ENCODE peak calls at places on chromosomes 4 and X, in four cellular contexts. E is SJSA1, G is GM23338, V is Caco-2. T is an unnamed sample. For H3K4me1, the result is how much of the 10 kb centered on the place peaks cover.

GRCh38 chr4:87497141-87497540 is 32.0 kb downstream of the SPARCL1 start:
- DNase-seq in E (no peak), G (peak), V (no peak), T (peak)

GRCh38 chr4:131091896-131092295 is 1995.9 kb downstream of the C4orf33 start:
- DNase-seq in E (no peak), G (peak), V (no peak), T (peak)

GRCh38 chr4:2831611-2832308 is 11.9 kb upstream of the ADD1 start:
- DNase-seq in E (no peak), G (no peak), V (peak), T (no peak)

GRCh38 chr4:108834787-108835384 is 72.0 kb upstream of the ETNPPL start:
- DNase-seq in E (peak), G (peak), V (no peak), T (peak)

GRCh38 chr4:92175250-92175649 is 128.5 kb upstream of the GRID2 start:
- DNase-seq in E (no peak), G (peak), V (no peak), T (no peak)

GRCh38 chrX:38215141-38215540 is 5.5 kb downstream of the SRPX start:
- DNase-seq in E (peak), G (no peak), V (no peak), T (no peak)

GRCh38 chrX:41870719-41871151 is 52.6 kb downstream of the CASK start:
- DNase-seq in E (no peak), G (no peak), V (peak), T (no peak)

GRCh38 chrX:139762400-139763183 is 54.6 kb upstream of the MCF2 start:
- DNase-seq in E (no peak), G (no peak), V (no peak), T (no peak)

GRCh38 chrX:97860206-97860605 is 976.5 kb downstream of the RPA4 start:
- DNase-seq in E (no peak), G (no peak), V (no peak), T (no peak)

GRCh38 chrX:133254666-133255065 is 36.5 kb upstream of the TFDP3 start:
- DNase-seq in E (peak), G (no peak), V (no peak), T (no peak)

GRCh38 chr4:83261307-83261706 is 23.3 kb downstream of the COQ2 start:
- DNase-seq in E (no peak), G (no peak), V (no peak), T (no peak)

GRCh38 chr4:1011022-1011694 is at the start of gene FGFRL1:
- DNase-seq in E (peak), G (peak), V (peak), T (peak)

GRCh38 chr4:170671171-170671570 is 581.4 kb upstream of the AADAT start:
- DNase-seq in E (no peak), G (no peak), V (no peak), T (no peak)

GRCh38 chrX:54808109-54808604 is 612 bp downstream of the MAGED2 start:
- DNase-seq in E (no peak), G (peak), V (no peak), T (peak)

GRCh38 chrX:23871905-23872546 is 35.7 kb downstream of the APOO start:
- DNase-seq in E (no peak), G (no peak), V (no peak), T (no peak)

GRCh38 chr4:169620846-169621228 is 459 bp downstream of the CLCN3 start:
- DNase-seq in E (no peak), G (peak), V (no peak), T (peak)

GRCh38 chr4:59945277-59945676 is 1254.8 kb upstream of the ADGRL3 start:
- DNase-seq in E (no peak), G (no peak), V (no peak), T (no peak)

GRCh38 chrX:133586443-133586842 is 171.2 kb upstream of the GPC4 start:
- DNase-seq in E (peak), G (peak), V (no peak), T (no peak)

GRCh38 chr4:110165382-110166285 is 32.8 kb downstream of the ELOVL6 start:
- DNase-seq in E (peak), G (no peak), V (peak), T (peak)

GRCh38 chrX:72021975-72022374 is 109.7 kb downstream of the RTL5 start:
- DNase-seq in E (no peak), G (peak), V (no peak), T (peak)

GRCh38 chrX:13747836-13748235 is 13.3 kb downstream of the OFD1 start:
- DNase-seq in E (peak), G (peak), V (peak), T (peak)

GRCh38 chrX:68183612-68184214 is 249.6 kb downstream of the OPHN1 start:
- DNase-seq in E (no peak), G (peak), V (no peak), T (peak)

GRCh38 chr4:186606593-186606992 is 51.2 kb upstream of the MTNR1A start:
- DNase-seq in E (peak), G (no peak), V (no peak), T (no peak)

GRCh38 chr4:633406-633805 is 8.0 kb downstream of the PDE6B start:
- DNase-seq in E (no peak), G (no peak), V (no peak), T (no peak)

GRCh38 chr4:24070117-24070516 is 180.3 kb upstream of the PPARGC1A start:
- DNase-seq in E (peak), G (no peak), V (no peak), T (no peak)

GRCh38 chr4:83293305-83294046 is 8.9 kb upstream of the COQ2 start:
- DNase-seq in E (no peak), G (no peak), V (no peak), T (no peak)

GRCh38 chr4:133131829-133132485 is 17.1 kb upstream of the PCDH10 start:
- DNase-seq in E (no peak), G (peak), V (no peak), T (no peak)

GRCh38 chr4:77913353-77913752 is 50.7 kb downstream of the MRPL1 start:
- DNase-seq in E (no peak), G (no peak), V (no peak), T (no peak)

GRCh38 chrX:144681501-144681900 is 565.8 kb upstream of the SPANXN1 start:
- DNase-seq in E (no peak), G (no peak), V (no peak), T (no peak)

GRCh38 chrX:97628807-97629596 is 745.3 kb downstream of the RPA4 start:
- DNase-seq in E (no peak), G (no peak), V (no peak), T (no peak)

GRCh38 chr4:18057821-18058533 is 36.4 kb upstream of the LCORL start:
- DNase-seq in E (no peak), G (no peak), V (no peak), T (no peak)

GRCh38 chrX:6053126-6053625 is 175.5 kb downstream of the NLGN4X start:
- DNase-seq in E (no peak), G (no peak), V (no peak), T (no peak)

GRCh38 chr4:124964251-124964650 is 251.7 kb upstream of the ANKRD50 start:
- DNase-seq in E (no peak), G (no peak), V (no peak), T (no peak)

GRCh38 chr4:48247878-48248558 is 21.6 kb downstream of the TEC start:
- DNase-seq in E (no peak), G (no peak), V (no peak), T (no peak)

GRCh38 chrX:41334866-41335589 is 1.1 kb downstream of the DDX3X start:
- DNase-seq in E (peak), G (peak), V (no peak), T (peak)

GRCh38 chr4:112321768-112322684 is 24.9 kb downstream of the ALPK1 start:
- DNase-seq in E (peak), G (peak), V (peak), T (peak)

DNA sequence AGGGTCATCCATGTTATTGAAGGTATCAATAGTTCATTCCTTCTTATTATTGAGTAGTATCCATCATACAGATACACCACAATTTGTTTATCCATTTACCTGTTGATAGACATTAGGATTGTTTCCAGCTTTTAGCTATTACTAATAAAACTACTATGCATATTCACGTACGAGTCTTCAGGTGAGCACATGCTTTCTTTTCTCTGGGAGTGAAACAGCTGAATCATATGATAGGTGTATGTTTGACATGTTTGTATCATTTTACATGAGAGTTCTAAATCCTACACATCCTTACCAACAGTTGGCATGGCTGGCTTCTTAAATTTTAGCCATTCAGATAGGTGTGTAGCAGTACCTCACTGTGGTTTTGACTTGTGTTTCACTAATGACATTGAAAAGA is 556.6 kb upstream of the DIPK2B start:
- DNase-seq in E (no peak), G (no peak), V (no peak), T (no peak)
- H3K4me1 ChIP-seq in E (half or more), G (under half), V (under half), T (under half)

GRCh38 chrX:49842603-49843002 is 13.5 kb downstream of the PAGE4 start:
- DNase-seq in E (no peak), G (no peak), V (no peak), T (peak)
- H3K4me1 ChIP-seq in E (under half), G (under half), V (under half), T (under half)

GRCh38 chrX:19776753-19777152 is 110.6 kb downstream of the SH3KBP1 start:
- DNase-seq in E (no peak), G (no peak), V (no peak), T (no peak)

GRCh38 chrX:19774905-19775304 is 112.5 kb downstream of the SH3KBP1 start:
- DNase-seq in E (no peak), G (no peak), V (no peak), T (no peak)

GRCh38 chrX:19772759-19773623 is 114.4 kb downstream of the SH3KBP1 start:
- DNase-seq in E (no peak), G (no peak), V (no peak), T (no peak)

GRCh38 chrX:19772306-19772705 is 115.1 kb downstream of the SH3KBP1 start:
- DNase-seq in E (peak), G (peak), V (no peak), T (no peak)

GRCh38 chrX:19775830-19776498 is 111.4 kb downstream of the SH3KBP1 start:
- DNase-seq in E (no peak), G (no peak), V (no peak), T (no peak)
- H3K4me1 ChIP-seq in E (under half), G (under half), V (under half), T (under half)

DNA sequence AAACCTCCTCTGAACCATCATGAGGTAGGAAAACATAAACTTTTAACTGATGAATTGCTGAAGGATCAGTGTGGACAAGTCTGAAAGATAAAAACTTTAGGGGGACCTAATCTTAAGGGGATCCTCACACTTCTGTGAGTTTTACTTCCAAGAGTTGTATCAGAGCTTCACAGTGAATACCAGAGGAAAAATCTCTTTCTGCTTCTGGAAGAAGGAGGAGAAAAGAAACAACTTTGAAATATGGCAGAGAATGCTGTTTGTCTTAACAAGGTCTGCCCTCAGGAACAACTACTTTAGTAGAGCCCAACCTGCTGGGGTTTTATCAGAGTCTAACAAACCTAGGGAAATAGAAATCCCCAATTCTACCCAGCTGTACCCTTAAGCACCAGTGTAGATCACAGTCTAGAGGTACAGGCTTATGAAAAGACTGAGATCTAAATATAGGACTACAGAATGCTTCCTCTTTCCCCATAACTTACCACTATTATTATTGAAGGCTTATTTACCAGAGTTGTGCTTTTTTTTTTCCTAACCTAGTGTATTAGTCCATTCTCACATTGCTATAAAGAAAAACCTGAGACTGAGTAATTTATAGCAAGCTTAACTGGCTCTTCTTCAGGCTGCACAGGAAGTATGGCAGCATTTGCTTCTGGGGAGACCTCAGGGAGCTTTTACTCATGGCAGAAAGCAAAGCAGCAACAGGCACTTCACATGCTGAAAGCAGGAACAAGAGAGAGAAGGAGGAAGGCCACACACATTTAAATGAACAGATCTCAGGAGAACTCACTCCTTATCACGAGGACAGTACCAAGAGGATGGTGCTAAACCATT is 167.9 kb downstream of the CAMK2D start:
- DNase-seq in E (no peak), G (no peak), V (no peak), T (no peak)
- H3K4me1 ChIP-seq in E (under half), G (under half), V (under half), T (under half)

DNA sequence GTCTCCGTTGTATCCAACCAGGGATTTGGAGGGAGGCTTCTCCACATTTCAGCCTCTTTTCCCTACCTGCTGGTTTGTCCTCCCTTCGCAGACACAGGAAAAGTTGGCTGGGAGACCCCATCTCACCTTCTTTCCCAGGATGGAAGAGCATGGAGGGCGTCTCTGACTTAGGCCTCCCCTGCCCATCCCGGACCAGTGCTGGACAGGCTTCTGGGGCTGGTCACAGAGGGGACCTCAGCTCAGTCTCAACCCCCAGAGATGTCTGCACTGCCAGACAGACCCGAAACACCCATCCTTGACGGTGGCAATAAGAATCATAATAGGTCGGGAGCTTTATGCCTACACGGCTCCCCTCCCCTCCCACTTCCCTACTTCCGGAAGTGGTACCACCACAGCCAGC is 1.6 kb downstream of the WFS1 start:
- DNase-seq in E (peak), G (no peak), V (no peak), T (no peak)
- H3K4me1 ChIP-seq in E (half or more), G (under half), V (under half), T (under half)

DNA sequence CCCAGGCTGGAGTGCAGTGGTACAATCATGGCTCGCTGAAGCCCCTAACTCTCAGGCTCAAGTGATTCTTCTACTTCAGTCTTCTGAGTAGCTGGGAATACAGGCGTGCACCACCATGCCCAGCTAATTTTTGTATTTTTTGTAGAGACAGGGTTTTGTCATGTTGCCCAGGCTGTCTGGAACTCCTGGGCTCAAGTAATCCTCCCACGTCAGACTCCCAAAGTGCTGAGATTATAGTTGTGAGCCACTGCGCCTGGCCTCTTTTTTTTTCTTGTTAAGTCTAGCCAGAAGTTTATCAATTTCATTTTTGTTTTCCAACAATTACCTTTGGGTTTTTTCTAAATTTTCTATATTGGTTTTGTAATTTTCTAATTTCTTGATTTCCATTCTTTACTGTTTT is 100.6 kb downstream of the GC start:
- DNase-seq in E (no peak), G (no peak), V (no peak), T (no peak)
- H3K4me1 ChIP-seq in E (under half), G (under half), V (under half), T (under half)

DNA sequence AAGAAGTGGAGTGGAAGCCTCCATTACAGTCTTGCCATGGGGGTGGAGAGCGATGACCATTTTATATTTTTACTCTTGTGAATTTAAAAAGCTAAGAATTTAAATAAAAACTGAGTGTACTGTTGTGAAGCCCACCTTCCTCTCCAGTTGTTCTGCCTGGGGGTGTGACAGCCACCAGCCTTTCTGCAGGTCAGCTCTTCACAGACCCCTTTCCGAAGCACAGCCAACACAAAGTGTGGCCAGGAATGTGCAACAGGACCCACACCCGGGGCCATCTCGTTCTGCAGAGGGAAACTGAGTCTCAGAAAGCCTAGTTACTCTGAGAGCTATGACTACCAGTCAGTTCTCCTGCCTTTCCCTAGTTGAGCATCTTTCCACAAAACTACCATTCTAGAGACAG is 1.4 kb downstream of the GRPEL1 start:
- DNase-seq in E (no peak), G (no peak), V (no peak), T (no peak)
- H3K4me1 ChIP-seq in E (under half), G (under half), V (under half), T (under half)